ENCODE peak calls at places on chromosomes 3 and 15, in six cellular contexts. T, U, A, W, X and F are unnamed samples.

GRCh38 chr3:195005251-195005620 is 265.7 kb downstream of the XXYLT1 start:
- DNase-seq in T (peak), U (no peak), A (no peak), W (no peak), X (peak), F (peak)

GRCh38 chr15:98669638-98670037 is 21.3 kb downstream of the IGF1R start:
- DNase-seq in T (no peak), U (no peak), A (no peak), W (peak), X (no peak), F (no peak)

GRCh38 chr15:49438970-49439631 is 16.1 kb downstream of the FGF7 start:
- DNase-seq in T (no peak), U (no peak), A (peak), W (peak), X (no peak), F (no peak)

GRCh38 chr3:39407773-39408492 is 1.4 kb downstream of the RPSA start:
- DNase-seq in T (no peak), U (no peak), A (no peak), W (no peak), X (no peak), F (no peak)

GRCh38 chr3:136473716-136474326 is 223.7 kb downstream of the PCCB start:
- DNase-seq in T (no peak), U (no peak), A (no peak), W (no peak), X (no peak), F (no peak)

GRCh38 chr3:158842946-158843345 is 41.1 kb downstream of the MFSD1 start:
- DNase-seq in T (no peak), U (no peak), A (no peak), W (no peak), X (no peak), F (no peak)

GRCh38 chr3:184899953-184900595 is 88.1 kb downstream of the VPS8 start:
- DNase-seq in T (no peak), U (no peak), A (no peak), W (no peak), X (no peak), F (no peak)

GRCh38 chr15:67253517-67254237 is 784 bp downstream of the AAGAB start:
- DNase-seq in T (no peak), U (no peak), A (no peak), W (no peak), X (no peak), F (peak)

GRCh38 chr3:122074621-122075265 is 19.6 kb downstream of the CD86 start:
- DNase-seq in T (no peak), U (no peak), A (peak), W (peak), X (no peak), F (no peak)

GRCh38 chr15:92907880-92908279 is 7.8 kb downstream of the CHD2 start:
- DNase-seq in T (no peak), U (no peak), A (peak), W (no peak), X (no peak), F (no peak)

GRCh38 chr15:34065261-34065660 is 26.3 kb upstream of the AVEN start:
- DNase-seq in T (no peak), U (no peak), A (no peak), W (no peak), X (no peak), F (no peak)

GRCh38 chr3:48435774-48436476 is 4.0 kb downstream of the CCDC51 start:
- DNase-seq in T (peak), U (peak), A (peak), W (peak), X (peak), F (peak)